ENCODE peak calls at places on chromosomes 2 and 18, in four cellular contexts. I is K562, S is H1, Z is HepG2. M is an unnamed sample.

GRCh38 chr2:222594679-222595078 is 61.2 kb downstream of the FARSB start:
- DNase-seq in S (no peak), I (no peak), Z (peak), M (peak)

GRCh38 chr2:118388771-118389170 is 300.5 kb downstream of the INSIG2 start:
- DNase-seq in I (no peak), Z (no peak), S (no peak), M (no peak)

GRCh38 chr2:216756435-216756834 is 61.1 kb upstream of the IGFBP5 start:
- DNase-seq in S (no peak), I (no peak), Z (no peak), M (no peak)

GRCh38 chr2:68620762-68621161 is 22.6 kb upstream of the PROKR1 start:
- DNase-seq in Z (no peak), S (no peak), I (no peak), M (no peak)

GRCh38 chr2:65443509-65444200 is 11.3 kb upstream of the SPRED2 start:
- DNase-seq in I (no peak), Z (no peak), S (no peak), M (no peak)

GRCh38 chr2:111985514-111985913 is 69.6 kb upstream of the TMEM87B start:
- DNase-seq in I (no peak), Z (no peak), S (no peak), M (no peak)

GRCh38 chr2:207879536-207879935 is 109.8 kb upstream of the FZD5 start:
- DNase-seq in I (no peak), S (no peak), Z (peak), M (no peak)

GRCh38 chr2:102130651-102130991 is 11.9 kb upstream of the IL1R1 start:
- DNase-seq in S (no peak), Z (no peak), I (no peak), M (no peak)

GRCh38 chr2:80496770-80497169 is 192.2 kb upstream of the LRRTM1 start:
- DNase-seq in S (no peak), I (no peak), Z (no peak), M (no peak)

GRCh38 chr2:9844036-9844483 is 786 bp downstream of the TAF1B start:
- DNase-seq in S (no peak), Z (no peak), I (no peak), M (no peak)

GRCh38 chr18:46435031-46435430 is 222.0 kb downstream of the LOXHD1 start:
- DNase-seq in S (no peak), Z (no peak), I (no peak), M (no peak)

GRCh38 chr2:241561811-241562210 is 3.3 kb downstream of the BOK start:
- DNase-seq in Z (no peak), I (peak), S (no peak), M (no peak)

GRCh38 chr18:48955528-48956261 is 4.9 kb upstream of the SMAD7 start:
- DNase-seq in I (no peak), S (no peak), Z (no peak), M (no peak)

GRCh38 chr2:234422242-234422641 is 74.6 kb downstream of the ARL4C start:
- DNase-seq in Z (peak), I (no peak), S (no peak), M (peak)

GRCh38 chr2:98148968-98149697 is 62.2 kb downstream of the VWA3B start:
- DNase-seq in I (no peak), Z (peak), S (no peak), M (peak)
- TF ChIP-seq RNF2 in I (no peak), Z (no peak), S (no peak), M (no peak)

GRCh38 chr2:41785623-41786022 is 262.2 kb upstream of the PKDCC start:
- DNase-seq in I (no peak), S (no peak), Z (no peak), M (no peak)

GRCh38 chr2:41781082-41781481 is 266.7 kb upstream of the PKDCC start:
- DNase-seq in I (no peak), Z (no peak), S (no peak), M (no peak)

GRCh38 chr2:41779873-41780272 is 267.9 kb upstream of the PKDCC start:
- DNase-seq in Z (no peak), S (no peak), I (no peak), M (no peak)

GRCh38 chr2:41784496-41784895 is 263.3 kb upstream of the PKDCC start:
- DNase-seq in Z (peak), S (no peak), I (no peak), M (no peak)

GRCh38 chr2:41782306-41783158 is 265.3 kb upstream of the PKDCC start:
- DNase-seq in Z (peak), I (peak), S (no peak), M (peak)
- TF ChIP-seq CHD2 in Z (no peak), I (no peak), S (no peak), M (no peak)

DNA sequence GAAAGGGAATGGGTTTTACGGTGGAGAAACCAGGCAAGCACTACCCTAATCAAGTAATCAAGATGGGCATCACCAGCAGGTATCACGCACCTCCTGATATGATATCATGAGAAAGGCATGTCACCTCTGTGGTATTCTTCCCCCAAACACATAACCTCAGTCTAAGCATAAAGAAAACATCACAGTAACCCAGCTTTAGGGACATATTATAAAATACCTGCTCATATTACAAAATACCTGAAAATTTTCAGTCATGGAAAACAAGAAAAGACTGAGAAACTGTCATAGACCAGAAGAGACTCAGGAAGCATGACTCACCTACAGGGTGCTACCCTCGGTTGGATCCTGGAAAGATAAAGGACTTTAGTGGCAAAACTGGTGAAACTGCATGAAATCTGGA is 30.5 kb downstream of the GCKR start:
- DNase-seq in S (no peak), I (no peak), Z (no peak), M (no peak)
- TF ChIP-seq RNF2 in S (no peak), I (no peak), Z (no peak), M (no peak)

DNA sequence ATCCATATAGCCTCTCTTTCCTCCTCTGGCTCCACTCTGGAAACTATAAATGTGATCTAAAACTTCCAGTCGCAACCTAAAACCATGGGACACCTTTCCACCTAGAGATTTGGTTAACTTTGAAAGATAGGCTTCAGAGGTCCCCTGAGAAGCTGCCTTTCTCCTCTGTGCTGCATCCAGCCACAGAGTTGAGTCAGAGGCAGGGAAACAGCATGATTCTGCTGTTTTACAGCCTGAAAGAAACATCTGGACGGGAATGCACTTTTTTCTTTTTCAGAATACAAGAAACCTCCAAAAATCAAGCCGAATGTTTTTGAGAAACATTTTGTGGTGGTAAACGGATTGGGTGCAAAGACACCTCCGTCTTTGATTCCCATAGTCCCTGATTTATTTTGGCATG is 31.0 kb downstream of the SLC4A3 start:
- DNase-seq in Z (no peak), S (no peak), I (no peak), M (no peak)
- TF ChIP-seq CHD2 in Z (no peak), S (no peak), I (no peak), M (no peak)